ENCODE peak calls at places on chromosome 20, in six cellular contexts. Q is spleen, K is AG09319, M is pancreas, C is nephron progenitor cell, B is IMR-90. A is an unnamed sample.

GRCh38 chr20:46945465-46945864 is 50.8 kb downstream of the EYA2 start:
- DNase-seq in K (no peak), M (no peak), Q (no peak), C (no peak), B (peak), A (no peak)

GRCh38 chr20:48999890-49000870 is 45.9 kb upstream of the CSE1L start:
- DNase-seq in M (no peak), C (no peak), Q (no peak), K (no peak), B (no peak), A (no peak)

GRCh38 chr20:47358672-47359532 is 2.4 kb upstream of the ZMYND8 start:
- DNase-seq in Q (peak), M (peak), K (peak), C (peak), B (peak), A (no peak)

GRCh38 chr20:39090881-39091280 is 128.7 kb downstream of the DHX35 start:
- DNase-seq in K (no peak), Q (no peak), M (no peak), B (no peak), C (no peak), A (no peak)

GRCh38 chr20:37758332-37758731 is 64.5 kb downstream of the CTNNBL1 start:
- DNase-seq in B (no peak), Q (no peak), C (peak), M (no peak), K (no peak), A (no peak)

GRCh38 chr20:24777746-24778145 is 171.3 kb upstream of the CST7 start:
- DNase-seq in M (no peak), C (no peak), Q (peak), B (no peak), K (no peak), A (no peak)

GRCh38 chr20:37728635-37728983 is 34.8 kb downstream of the CTNNBL1 start:
- DNase-seq in Q (no peak), C (no peak), B (no peak), M (no peak), K (no peak), A (no peak)

GRCh38 chr20:38885357-38885756 is 40.9 kb upstream of the FAM83D start:
- DNase-seq in M (no peak), Q (peak), C (no peak), K (no peak), B (no peak), A (no peak)

GRCh38 chr20:38617011-38617829 is 15.6 kb downstream of the ARHGAP40 start:
- DNase-seq in B (peak), K (no peak), C (no peak), Q (no peak), M (no peak), A (no peak)

GRCh38 chr20:40986774-40987173 is 41.8 kb upstream of the TOP1 start:
- DNase-seq in M (no peak), Q (no peak), B (no peak), K (no peak), C (no peak), A (no peak)

GRCh38 chr20:35604444-35604750 is 11.2 kb upstream of the SPAG4 start:
- DNase-seq in C (no peak), Q (peak), K (no peak), B (no peak), M (no peak), A (no peak)

GRCh38 chr20:23782366-23782983 is 31.7 kb upstream of the CST1 start:
- DNase-seq in M (no peak), B (peak), K (no peak), Q (no peak), C (peak), A (no peak)

GRCh38 chr20:10679269-10679668 is 5.5 kb upstream of the JAG1 start:
- DNase-seq in C (no peak), K (no peak), Q (no peak), M (no peak), B (peak), A (no peak)

GRCh38 chr20:59598625-59599310 is 5.6 kb upstream of the PHACTR3 start:
- DNase-seq in C (peak), M (no peak), K (no peak), Q (no peak), B (no peak), A (no peak)

GRCh38 chr20:51525241-51526104 is 17.0 kb downstream of the NFATC2 start:
- DNase-seq in C (no peak), Q (peak), M (no peak), K (no peak), B (no peak), A (peak)

GRCh38 chr20:37450344-37450743 is 70.7 kb upstream of the NNAT start:
- DNase-seq in B (no peak), C (no peak), K (no peak), M (no peak), Q (no peak), A (no peak)

GRCh38 chr20:22924036-22924737 is 110.9 kb upstream of the SSTR4 start:
- DNase-seq in B (no peak), K (no peak), C (no peak), M (no peak), Q (no peak), A (no peak)

GRCh38 chr20:60095456-60095855 is 137.2 kb downstream of the CDH26 start:
- DNase-seq in C (no peak), Q (no peak), M (no peak), B (no peak), K (no peak), A (no peak)

GRCh38 chr20:50439539-50440453 is 70.4 kb upstream of the PTPN1 start:
- DNase-seq in K (no peak), Q (no peak), B (no peak), C (no peak), M (no peak), A (no peak)

GRCh38 chr20:48787861-48788375 is 39.9 kb downstream of the PREX1 start:
- DNase-seq in M (no peak), K (peak), C (no peak), Q (peak), B (peak), A (no peak)

GRCh38 chr20:36794116-36794474 is 20.5 kb upstream of the DSN1 start:
- DNase-seq in M (no peak), K (no peak), C (no peak), B (no peak), Q (no peak), A (no peak)

GRCh38 chr20:49916146-49917002 is 1.0 kb upstream of the SPATA2 start:
- DNase-seq in Q (no peak), M (peak), K (no peak), C (no peak), B (peak), A (no peak)

GRCh38 chr20:3237958-3238615 is 903 bp downstream of the SLC4A11 start:
- DNase-seq in K (no peak), C (peak), Q (no peak), M (no peak), B (no peak), A (no peak)

GRCh38 chr20:9884666-9885065 is 45.8 kb upstream of the PAK5 start:
- DNase-seq in C (no peak), M (no peak), B (peak), K (no peak), Q (no peak), A (no peak)

GRCh38 chr20:10667560-10668167 is 6.1 kb downstream of the JAG1 start:
- DNase-seq in C (no peak), B (no peak), Q (no peak), M (no peak), K (no peak), A (no peak)

GRCh38 chr20:35447082-35447789 is 8.2 kb upstream of the CEP250 start:
- DNase-seq in B (peak), C (peak), Q (peak), K (no peak), M (peak), A (peak)

GRCh38 chr20:17651761-17652388 is 30.2 kb downstream of the RRBP1 start:
- DNase-seq in M (no peak), B (no peak), C (no peak), Q (peak), K (no peak), A (no peak)
- TF ChIP-seq CTCF in M (no peak), B (no peak), C (no peak), Q (no peak), K (no peak), A (no peak)

GRCh38 chr20:21027569-21027968 is 78.6 kb downstream of the LINC00237 start:
- DNase-seq in B (no peak), K (no peak), M (no peak), Q (no peak), C (peak), A (no peak)
- TF ChIP-seq CTCF in B (no peak), K (no peak), M (no peak), Q (no peak), C (peak), A (no peak)

DNA sequence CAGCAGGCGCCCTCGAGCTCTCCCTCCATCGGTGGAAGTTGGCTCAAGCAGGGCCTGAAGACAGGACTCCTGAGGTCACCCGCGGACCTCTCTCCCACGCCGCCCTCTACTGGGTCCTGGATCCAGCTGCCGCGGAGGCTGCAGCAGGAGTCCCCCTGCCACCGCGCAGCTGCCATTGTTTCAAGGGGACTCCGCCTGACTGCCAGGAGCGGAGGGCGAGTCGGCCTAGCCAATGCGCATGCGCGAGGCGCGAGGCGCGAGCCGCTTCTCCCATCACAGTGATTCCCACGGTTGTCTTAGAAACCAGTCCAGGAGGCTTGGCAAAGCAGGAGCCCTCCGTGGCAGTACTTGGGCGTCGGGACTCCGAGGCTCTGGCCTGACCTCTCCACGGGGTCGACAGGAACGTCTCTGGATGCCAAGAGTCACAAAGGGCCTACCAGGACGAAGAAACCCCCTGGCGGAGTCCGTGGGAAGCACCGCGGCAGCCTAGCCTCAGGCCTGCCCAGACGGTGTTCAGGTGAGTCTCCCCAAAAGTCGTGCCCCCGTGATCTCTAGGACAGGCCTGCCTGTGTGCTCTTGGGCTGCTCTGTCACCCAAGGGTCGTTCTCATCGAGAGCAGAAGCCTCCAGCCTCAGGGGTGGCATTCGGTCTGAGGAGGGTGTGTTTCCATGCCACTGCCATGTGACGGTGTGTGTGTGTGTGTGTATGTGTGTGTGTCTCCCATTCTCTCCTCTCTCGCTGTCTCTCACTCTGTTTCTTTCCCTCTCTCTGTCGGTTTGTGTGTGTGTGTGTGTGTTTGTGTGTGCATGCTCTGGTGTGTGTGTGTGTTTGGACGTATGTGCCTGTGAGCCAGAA is 290.6 kb upstream of the ZNF337 start:
- DNase-seq in C (no peak), K (no peak), Q (peak), B (peak), M (no peak), A (peak)
- TF ChIP-seq CTCF in C (no peak), K (peak), Q (peak), B (no peak), M (no peak), A (peak)

GRCh38 chr20:32945710-32946221 is 58.5 kb downstream of the SUN5 start:
- DNase-seq in B (peak), Q (no peak), M (no peak), K (no peak), C (no peak), A (no peak)
- TF ChIP-seq CTCF in B (peak), Q (peak), M (no peak), K (peak), C (peak), A (no peak)

DNA sequence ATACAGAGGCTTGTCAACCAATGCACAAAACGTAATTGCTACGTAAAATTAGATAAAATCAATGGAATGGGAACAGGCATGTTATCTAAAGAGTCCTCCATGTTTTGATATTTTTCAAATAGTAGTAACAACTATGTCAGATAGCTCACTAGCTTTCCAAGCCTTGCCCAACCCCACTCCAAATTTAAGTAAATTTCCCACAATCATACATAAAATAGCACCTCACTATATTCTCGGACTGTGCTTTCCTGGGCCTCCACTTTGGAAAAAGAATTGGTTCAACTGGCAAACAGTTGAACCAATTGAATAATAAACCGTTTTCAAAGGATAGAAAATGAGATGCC is 3.6 kb downstream of the HAO1 start:
- DNase-seq in B (no peak), C (no peak), M (no peak), K (no peak), Q (no peak), A (no peak)
- TF ChIP-seq CTCF in B (no peak), C (no peak), M (peak), K (no peak), Q (no peak), A (no peak)

DNA sequence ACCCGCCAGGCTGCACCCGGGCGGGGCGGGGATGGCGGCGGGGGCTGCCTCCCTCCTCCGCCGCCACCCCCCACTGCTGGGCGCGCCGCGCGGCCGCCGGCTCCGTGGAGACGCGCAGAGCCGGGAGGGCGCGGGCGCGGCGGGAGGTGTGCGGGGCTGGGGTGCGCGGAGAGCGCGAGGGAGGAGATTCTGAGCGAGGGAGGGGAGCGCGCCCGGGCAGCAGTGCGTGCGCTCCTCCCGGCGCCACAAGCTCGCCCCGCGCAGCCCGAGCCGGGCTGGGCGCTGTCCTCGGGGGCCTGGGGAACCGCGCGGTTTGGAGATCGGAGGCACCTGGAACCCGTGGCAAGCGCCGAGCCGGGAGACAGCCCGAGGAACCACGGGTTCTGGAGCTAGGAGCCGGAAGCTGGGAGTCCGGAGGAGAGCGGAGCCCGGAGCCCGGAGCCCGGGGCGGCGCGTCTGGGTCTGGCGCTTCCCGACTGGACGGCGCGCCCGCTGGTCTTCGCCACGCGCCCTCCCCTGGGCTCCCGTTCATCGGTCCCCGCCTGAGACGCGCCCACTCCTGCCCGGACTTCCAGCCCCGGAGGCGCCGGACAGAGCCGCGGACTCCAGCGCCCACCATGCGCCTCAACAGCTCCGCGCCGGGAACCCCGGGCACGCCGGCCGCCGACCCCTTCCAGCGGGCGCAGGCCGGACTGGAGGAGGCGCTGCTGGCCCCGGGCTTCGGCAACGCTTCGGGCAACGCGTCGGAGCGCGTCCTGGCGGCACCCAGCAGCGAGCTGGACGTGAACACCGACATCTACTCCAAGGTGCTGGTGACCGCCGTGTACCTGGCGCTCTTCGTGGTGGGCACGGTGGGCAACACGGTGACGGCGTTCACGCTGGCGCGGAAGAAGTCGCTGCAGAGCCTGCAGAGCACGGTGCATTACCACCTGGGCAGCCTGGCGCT is at the start of gene NTSR1:
- DNase-seq in B (no peak), M (no peak), C (peak), K (no peak), Q (no peak), A (no peak)
- TF ChIP-seq CTCF in B (peak), M (no peak), C (no peak), K (no peak), Q (no peak), A (no peak)